ENCODE peak calls at places on chromosomes 12 and 14, in four cellular contexts. N is MCF 10A; M is psoas muscle; G is effector CD4-positive, alpha-beta T cell. B is an unnamed sample.

GRCh38 chr14:75091251-75091650 is 21.8 kb downstream of the ZC2HC1C start:
- DNase-seq in N (no peak), M (no peak), G (no peak), B (no peak)

GRCh38 chr12:115895247-115895646 is 382.2 kb downstream of the MED13L start:
- DNase-seq in N (peak; percentile 25), M (no peak), G (no peak), B (no peak)

GRCh38 chr12:118391424-118391823 is 15.1 kb downstream of the SUDS3 start:
- DNase-seq in N (no peak), M (no peak), G (no peak), B (no peak)

GRCh38 chr14:68514611-68515194 is 278.2 kb downstream of the ZFP36L1 start:
- DNase-seq in N (peak; percentile 35), M (no peak), G (no peak), B (no peak)

GRCh38 chr12:121753844-121754264 is 39.6 kb downstream of the RHOF start:
- DNase-seq in N (no peak), M (no peak), G (no peak), B (peak; percentile 88)

GRCh38 chr14:81990312-81990761 is 456.7 kb upstream of the SEL1L start:
- DNase-seq in N (peak; percentile 71), M (no peak), G (no peak), B (no peak)

GRCh38 chr14:53109028-53109687 is 44.0 kb downstream of the DDHD1 start:
- DNase-seq in N (no peak), M (no peak), G (peak; percentile 14), B (no peak)

GRCh38 chr12:89918172-89918880 is 209.7 kb upstream of the ATP2B1 start:
- DNase-seq in N (no peak), M (no peak), G (no peak), B (no peak)

GRCh38 chr12:52082026-52082667 is 2.6 kb downstream of the SMIM41 start:
- DNase-seq in N (no peak), M (peak; percentile 57), G (no peak), B (peak; percentile 77)

GRCh38 chr14:90698379-90698869 is 117.8 kb downstream of the TTC7B start:
- DNase-seq in N (no peak), M (peak; percentile 65), G (no peak), B (no peak)

GRCh38 chr12:65200007-65200665 is 30.8 kb downstream of the LEMD3 start:
- DNase-seq in N (peak; percentile 11), M (no peak), G (no peak), B (no peak)

GRCh38 chr14:58072288-58073071 is 79.5 kb downstream of the ARMH4 start:
- DNase-seq in N (peak; percentile 79), M (peak; percentile 12), G (peak; percentile 6), B (no peak)

GRCh38 chr12:47725091-47725772 is at the start of gene ENDOU:
- DNase-seq in N (no peak), M (no peak), G (no peak), B (no peak)

GRCh38 chr12:50174971-50175715 is 8.0 kb upstream of the CERS5 start:
- DNase-seq in N (peak; percentile 81), M (no peak), G (peak; percentile 19), B (no peak)

GRCh38 chr12:70393787-70394519 is 27.9 kb downstream of the KCNMB4 start:
- DNase-seq in N (peak; percentile 65), M (no peak), G (no peak), B (no peak)

GRCh38 chr12:52180971-52181628 is 10.7 kb downstream of the KRT80 start:
- DNase-seq in N (no peak), M (no peak), G (no peak), B (no peak)

GRCh38 chr12:88753074-88753473 is 172.8 kb upstream of the KITLG start:
- DNase-seq in N (peak; percentile 8), M (no peak), G (no peak), B (no peak)

GRCh38 chr12:95544756-95545155 is 6.5 kb downstream of the USP44 start:
- DNase-seq in N (no peak), M (no peak), G (no peak), B (no peak)

GRCh38 chr14:87998414-87998813 is 5.4 kb upstream of the GALC start:
- DNase-seq in N (no peak), M (no peak), G (no peak), B (no peak)

GRCh38 chr14:24368562-24369252 is 723 bp downstream of the NFATC4 start:
- DNase-seq in N (no peak), M (peak; percentile 65), G (no peak), B (peak; percentile 79)

GRCh38 chr12:13116259-13116658 is 12.8 kb upstream of the GSG1 start:
- DNase-seq in N (no peak), M (peak; percentile 32), G (no peak), B (no peak)